ENCODE peak calls at places on chromosomes 13 and 19, in seven cellular contexts. D is mesendoderm, A is A673, L is HCT116, P is heart right ventricle, U is IMR-90, Q is gastrocnemius medialis. S is an unnamed sample.

GRCh38 chr13:37476874-37477273 is 121.7 kb downstream of the POSTN start:
- DNase-seq in D (peak; percentile 48), A (no peak), L (no peak), P (no peak), U (peak; percentile 83), Q (no peak), S (no peak)

GRCh38 chr13:69035771-69036170 is 1071.9 kb upstream of the ATXN8OS start:
- DNase-seq in D (no peak), A (no peak), L (no peak), P (no peak), U (no peak), Q (no peak), S (no peak)

GRCh38 chr13:94419304-94419943 is 60.1 kb downstream of the DCT start:
- DNase-seq in D (no peak), A (peak; percentile 70), L (no peak), P (no peak), U (peak; percentile 86), Q (no peak), S (no peak)

GRCh38 chr13:36089130-36089529 is 42.1 kb downstream of the DCLK1 start:
- DNase-seq in D (no peak), A (no peak), L (no peak), P (no peak), U (no peak), Q (peak; percentile 20), S (no peak)

GRCh38 chr13:48892311-48892710 is 83.4 kb upstream of the FNDC3A start:
- DNase-seq in D (no peak), A (peak; percentile 11), L (peak; percentile 59), P (no peak), U (peak; percentile 92), Q (no peak), S (peak; percentile 23)

GRCh38 chr13:66501187-66501586 is 728.9 kb downstream of the PCDH9 start:
- DNase-seq in D (no peak), A (no peak), L (no peak), P (no peak), U (peak; percentile 78), Q (no peak), S (no peak)

GRCh38 chr19:38655148-38655824 is 7.8 kb downstream of the ACTN4 start:
- DNase-seq in D (no peak), A (no peak), L (no peak), P (no peak), U (peak; percentile 54), Q (no peak), S (no peak)

GRCh38 chr13:45907501-45907900 is 55.9 kb upstream of the SIAH3 start:
- DNase-seq in D (no peak), A (no peak), L (no peak), P (no peak), U (no peak), Q (no peak), S (no peak)

GRCh38 chr19:1000095-1000494 is at the start of gene GRIN3B:
- DNase-seq in D (peak; percentile 69), A (peak; percentile 81), L (peak; percentile 41), P (peak; percentile 50), U (peak; percentile 40), Q (no peak), S (peak; percentile 66)

GRCh38 chr19:42355896-42356295 is 30.5 kb downstream of the MEGF8 start:
- DNase-seq in D (no peak), A (no peak), L (no peak), P (no peak), U (no peak), Q (no peak), S (no peak)

GRCh38 chr13:40187836-40188591 is 478.4 kb downstream of the FOXO1 start:
- DNase-seq in D (no peak), A (no peak), L (no peak), P (no peak), U (no peak), Q (no peak), S (no peak)

GRCh38 chr13:27997904-27998522 is 9.5 kb upstream of the URAD start:
- DNase-seq in D (peak; percentile 86), A (peak; percentile 62), L (peak; percentile 70), P (peak; percentile 31), U (peak; percentile 28), Q (no peak), S (no peak)

GRCh38 chr13:110350509-110350908 is 43.4 kb downstream of the COL4A2 start:
- DNase-seq in D (no peak), A (no peak), L (no peak), P (no peak), U (no peak), Q (no peak), S (peak; percentile 41)

GRCh38 chr19:2235396-2236284 is 489 bp downstream of the PLEKHJ1 start:
- DNase-seq in D (peak; percentile 40), A (no peak), L (no peak), P (peak; percentile 54), U (no peak), Q (peak; percentile 62), S (no peak)

GRCh38 chr13:25902946-25903345 is 148.9 kb downstream of the SHISA2 start:
- DNase-seq in D (no peak), A (no peak), L (no peak), P (no peak), U (no peak), Q (no peak), S (no peak)

GRCh38 chr13:92196566-92197256 is 798.3 kb downstream of the GPC5 start:
- DNase-seq in D (no peak), A (no peak), L (no peak), P (no peak), U (peak; percentile 2), Q (no peak), S (no peak)

GRCh38 chr19:40702337-40703012 is 12.0 kb upstream of the NUMBL start:
- DNase-seq in D (peak; percentile 85), A (no peak), L (no peak), P (peak; percentile 59), U (no peak), Q (no peak), S (no peak)

GRCh38 chr13:33740134-33740538 is 77.8 kb upstream of the RFC3 start:
- DNase-seq in D (no peak), A (no peak), L (no peak), P (no peak), U (peak; percentile 32), Q (no peak), S (peak; percentile 77)

GRCh38 chr19:13441810-13442512 is 64.3 kb downstream of the CACNA1A start:
- DNase-seq in D (peak; percentile 78), A (peak; percentile 64), L (no peak), P (peak; percentile 25), U (peak; percentile 51), Q (no peak), S (peak; percentile 21)

GRCh38 chr19:18804139-18804601 is 13.1 kb upstream of the COMP start:
- DNase-seq in D (no peak), A (no peak), L (no peak), P (no peak), U (no peak), Q (no peak), S (no peak)

GRCh38 chr19:48672994-48673393 is at the start of gene NTN5:
- DNase-seq in D (no peak), A (no peak), L (no peak), P (no peak), U (no peak), Q (no peak), S (no peak)

GRCh38 chr19:48671456-48671995 is 1.3 kb downstream of the NTN5 start:
- DNase-seq in D (no peak), A (no peak), L (no peak), P (no peak), U (no peak), Q (no peak), S (no peak)

GRCh38 chr19:48674216-48674809 is 1.5 kb upstream of the NTN5 start:
- DNase-seq in D (no peak), A (no peak), L (no peak), P (no peak), U (no peak), Q (no peak), S (no peak)

GRCh38 chr19:48674921-48675824 is 2.4 kb upstream of the NTN5 start:
- DNase-seq in D (peak; percentile 92), A (peak; percentile 93), L (peak; percentile 76), P (peak; percentile 73), U (peak; percentile 72), Q (peak; percentile 78), S (peak; percentile 71)

DNA sequence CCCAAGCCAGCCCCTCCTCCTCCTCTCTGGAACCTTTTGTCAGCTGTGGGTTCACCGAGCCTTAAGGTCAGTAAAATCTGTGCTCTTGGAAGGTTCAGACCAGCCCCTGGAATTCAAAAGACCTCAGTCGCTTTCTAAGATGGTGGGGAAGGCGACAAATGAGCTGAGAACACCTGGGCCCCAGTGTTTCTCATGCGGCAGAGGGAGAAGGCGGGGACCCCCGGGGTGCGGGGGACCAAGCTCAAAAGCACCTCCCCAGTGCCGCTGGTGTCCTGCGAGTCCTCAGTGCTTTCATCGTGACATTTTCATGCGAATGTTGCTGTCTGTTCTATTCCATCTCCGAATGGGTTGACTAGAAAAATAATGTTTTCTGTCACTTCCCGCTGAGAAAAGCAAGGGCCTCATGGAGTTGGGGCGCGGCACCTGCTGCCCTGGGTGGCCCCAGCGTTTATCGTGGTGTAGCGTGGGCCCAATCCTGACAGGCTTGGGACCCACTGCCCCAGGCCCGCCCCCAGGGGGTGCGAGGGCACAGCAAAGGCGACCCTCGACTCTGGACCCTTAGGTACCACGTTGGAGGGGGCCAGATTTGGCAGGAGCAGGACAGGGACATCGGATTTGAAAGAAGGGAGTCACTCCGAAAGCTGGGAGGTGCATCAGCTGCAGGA is 751 bp upstream of the NTN5 start:
- DNase-seq in D (no peak), A (no peak), L (no peak), P (no peak), U (no peak), Q (no peak), S (no peak)
- H3K4me3 ChIP-seq in D (no peak overlapping the region), A (no peak overlapping the region), L (no peak overlapping the region), P (no peak overlapping the region), U (no peak overlapping the region), Q (no peak overlapping the region), S (no peak overlapping the region)

DNA sequence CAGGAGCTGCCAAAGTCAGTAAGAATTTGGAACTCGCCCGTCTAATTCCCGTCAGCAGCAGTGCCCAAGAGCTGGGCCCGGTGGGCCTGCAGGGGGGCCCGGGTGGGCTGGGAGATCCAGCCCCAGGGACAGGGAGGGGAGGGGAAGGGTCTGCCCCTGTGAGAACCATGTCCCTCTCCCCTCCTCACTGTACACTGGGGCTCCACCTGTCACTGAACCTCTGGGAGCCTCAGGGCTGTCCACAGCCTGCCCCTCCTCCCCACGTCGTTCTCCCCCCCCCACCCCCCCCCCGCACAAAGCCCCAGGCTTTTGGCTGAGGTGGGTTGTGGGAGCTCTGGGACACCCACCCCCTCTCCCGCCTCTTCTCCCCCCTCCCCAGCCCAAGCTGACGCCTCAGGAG is 8.2 kb downstream of the ZNF296 start:
- DNase-seq in D (no peak), A (no peak), L (no peak), P (no peak), U (no peak), Q (no peak), S (no peak)
- H3K36me3 ChIP-seq in D (peaks cover 16% of the 10 kb centered on the region), A (peaks cover 49% of the 10 kb centered on the region), L (peaks cover 30% of the 10 kb centered on the region), P (peaks cover 86% of the 10 kb centered on the region), U (peaks cover 67% of the 10 kb centered on the region), Q (no peaks in the 10 kb centered on the region), S (peaks cover 63% of the 10 kb centered on the region)

DNA sequence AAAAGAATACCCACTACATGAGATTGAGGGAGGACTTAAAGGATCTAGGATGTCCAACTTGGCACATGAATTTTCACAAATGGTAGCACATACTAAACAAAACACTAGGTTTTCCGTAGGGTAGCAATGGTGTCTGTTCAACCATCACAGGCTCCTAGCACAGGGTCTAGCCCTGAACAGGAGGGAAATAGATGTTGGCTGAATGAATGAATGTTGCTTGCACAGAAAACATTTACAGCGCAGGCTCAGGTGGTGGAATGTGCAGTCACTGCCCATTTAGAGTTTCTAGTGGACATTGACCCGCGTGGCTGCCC is 1.9 kb upstream of the MYCBP2 start:
- DNase-seq in D (no peak), A (no peak), L (no peak), P (no peak), U (no peak), Q (no peak), S (no peak)
- H3K4me3 ChIP-seq in D (no peak overlapping the region), A (peak overlapping the region; percentile 80), L (peak overlapping the region; percentile 92), P (peak overlapping the region; percentile 86), U (peak overlapping the region; percentile 80), Q (peak overlapping the region; percentile 100), S (peak overlapping the region; percentile 55)

GRCh38 chr19:16853066-16853465 is 23.9 kb downstream of the SIN3B start:
- DNase-seq in D (no peak), A (no peak), L (no peak), P (no peak), U (no peak), Q (no peak), S (no peak)
- H3K36me3 ChIP-seq in D (peaks cover 8% of the 10 kb centered on the region), A (peaks cover 59% of the 10 kb centered on the region), L (peaks cover 41% of the 10 kb centered on the region), P (peaks cover 97% of the 10 kb centered on the region), U (peaks cover 56% of the 10 kb centered on the region), Q (no peaks in the 10 kb centered on the region), S (peaks cover 80% of the 10 kb centered on the region)